ENCODE peak calls at places on chromosomes 3 and 15, in nine cellular contexts. One of them, this sample, is unnamed.

GRCh38 chr3:171458056-171458856 is 1.9 kb downstream of the TNIK start:
- DNase-seq in epithelial cell of esophagus: no peak
- DNase-seq in retina: peak
- DNase-seq in natural killer cell: peak
- DNase-seq in hepatic stellate cell: peak
- DNase-seq in brain pericyte: no peak
- DNase-seq in hypothalamus: no peak
- DNase-seq in CMK: no peak
- DNase-seq in IMR-90: no peak
- DNase-seq in this sample: no peak

GRCh38 chr3:48400824-48401433 is 28.9 kb downstream of the FBXW12 start:
- DNase-seq in brain pericyte: no peak
- DNase-seq in CMK: peak
- DNase-seq in IMR-90: peak
- DNase-seq in hypothalamus: no peak
- DNase-seq in retina: peak
- DNase-seq in epithelial cell of esophagus: peak
- DNase-seq in hepatic stellate cell: peak
- DNase-seq in natural killer cell: peak
- DNase-seq in this sample: no peak

GRCh38 chr3:4981160-4981687 is 2.0 kb downstream of the BHLHE40 start:
- DNase-seq in brain pericyte: no peak
- DNase-seq in hypothalamus: no peak
- DNase-seq in hepatic stellate cell: no peak
- DNase-seq in retina: no peak
- DNase-seq in CMK: no peak
- DNase-seq in IMR-90: peak
- DNase-seq in natural killer cell: no peak
- DNase-seq in epithelial cell of esophagus: peak
- DNase-seq in this sample: no peak

GRCh38 chr3:46866032-46866595 is 2.9 kb upstream of the MYL3 start:
- DNase-seq in brain pericyte: no peak
- DNase-seq in retina: no peak
- DNase-seq in hepatic stellate cell: no peak
- DNase-seq in hypothalamus: no peak
- DNase-seq in IMR-90: no peak
- DNase-seq in natural killer cell: no peak
- DNase-seq in epithelial cell of esophagus: no peak
- DNase-seq in CMK: no peak
- DNase-seq in this sample: no peak

GRCh38 chr15:39935241-39935640 is 1.3 kb downstream of the EIF2AK4 start:
- DNase-seq in hypothalamus: no peak
- DNase-seq in natural killer cell: no peak
- DNase-seq in CMK: no peak
- DNase-seq in IMR-90: no peak
- DNase-seq in hepatic stellate cell: no peak
- DNase-seq in retina: no peak
- DNase-seq in brain pericyte: no peak
- DNase-seq in epithelial cell of esophagus: no peak
- DNase-seq in this sample: no peak

GRCh38 chr3:172591876-172592771 is 68.9 kb upstream of the TNFSF10 start:
- DNase-seq in hypothalamus: no peak
- DNase-seq in retina: no peak
- DNase-seq in IMR-90: peak
- DNase-seq in epithelial cell of esophagus: no peak
- DNase-seq in natural killer cell: peak
- DNase-seq in hepatic stellate cell: no peak
- DNase-seq in brain pericyte: no peak
- DNase-seq in CMK: peak
- DNase-seq in this sample: no peak

GRCh38 chr3:10772230-10773161 is 43.5 kb upstream of the SLC6A11 start:
- DNase-seq in CMK: no peak
- DNase-seq in hypothalamus: no peak
- DNase-seq in natural killer cell: no peak
- DNase-seq in hepatic stellate cell: no peak
- DNase-seq in retina: peak
- DNase-seq in brain pericyte: no peak
- DNase-seq in epithelial cell of esophagus: peak
- DNase-seq in IMR-90: no peak
- DNase-seq in this sample: no peak

GRCh38 chr15:77029166-77030041 is 34.5 kb downstream of the PSTPIP1 start:
- DNase-seq in natural killer cell: no peak
- DNase-seq in hypothalamus: no peak
- DNase-seq in retina: no peak
- DNase-seq in CMK: no peak
- DNase-seq in IMR-90: no peak
- DNase-seq in hepatic stellate cell: no peak
- DNase-seq in brain pericyte: no peak
- DNase-seq in epithelial cell of esophagus: no peak
- DNase-seq in this sample: no peak

GRCh38 chr3:157793745-157794144 is 290.5 kb upstream of the VEPH1 start:
- DNase-seq in brain pericyte: no peak
- DNase-seq in CMK: no peak
- DNase-seq in retina: no peak
- DNase-seq in natural killer cell: no peak
- DNase-seq in epithelial cell of esophagus: no peak
- DNase-seq in IMR-90: no peak
- DNase-seq in hepatic stellate cell: no peak
- DNase-seq in hypothalamus: no peak
- DNase-seq in this sample: no peak

GRCh38 chr15:45714501-45715488 is 80.0 kb downstream of the SQOR start:
- DNase-seq in CMK: no peak
- DNase-seq in natural killer cell: no peak
- DNase-seq in hepatic stellate cell: peak
- DNase-seq in brain pericyte: peak
- DNase-seq in IMR-90: peak
- DNase-seq in epithelial cell of esophagus: peak
- DNase-seq in retina: peak
- DNase-seq in hypothalamus: no peak
- DNase-seq in this sample: no peak

GRCh38 chr15:70241561-70242320 is 144.0 kb upstream of the TLE3 start:
- DNase-seq in natural killer cell: no peak
- DNase-seq in brain pericyte: no peak
- DNase-seq in hypothalamus: no peak
- DNase-seq in IMR-90: no peak
- DNase-seq in CMK: no peak
- DNase-seq in hepatic stellate cell: no peak
- DNase-seq in epithelial cell of esophagus: no peak
- DNase-seq in retina: no peak
- DNase-seq in this sample: no peak

GRCh38 chr3:15331606-15332404 is 581 bp downstream of the SH3BP5 start:
- DNase-seq in epithelial cell of esophagus: peak
- DNase-seq in natural killer cell: peak
- DNase-seq in IMR-90: peak
- DNase-seq in CMK: no peak
- DNase-seq in hepatic stellate cell: peak
- DNase-seq in hypothalamus: no peak
- DNase-seq in brain pericyte: no peak
- DNase-seq in retina: peak
- DNase-seq in this sample: no peak

GRCh38 chr3:16697437-16698258 is 92.4 kb upstream of the DAZL start:
- DNase-seq in CMK: no peak
- DNase-seq in brain pericyte: peak
- DNase-seq in hepatic stellate cell: no peak
- DNase-seq in IMR-90: peak
- DNase-seq in retina: no peak
- DNase-seq in epithelial cell of esophagus: peak
- DNase-seq in hypothalamus: no peak
- DNase-seq in natural killer cell: no peak
- DNase-seq in this sample: no peak